ENCODE peak calls at places on chromosomes 2 and 18, in eight cellular contexts. One of them, this sample, is unnamed.

GRCh38 chr2:177869912-177870311 is 202.7 kb downstream of the PDE11A start:
- DNase-seq in sigmoid colon: no peak
- DNase-seq in prostate gland: no peak
- DNase-seq in HCT116: no peak
- DNase-seq in HepG2: no peak
- DNase-seq in HL-60: no peak
- DNase-seq in spleen: no peak
- DNase-seq in stomach: no peak
- DNase-seq in this sample: no peak

GRCh38 chr18:31679806-31680793 is 4.3 kb downstream of the B4GALT6 start:
- DNase-seq in sigmoid colon: no peak
- DNase-seq in prostate gland: no peak
- DNase-seq in HCT116: no peak
- DNase-seq in HepG2: no peak
- DNase-seq in HL-60: no peak
- DNase-seq in spleen: no peak
- DNase-seq in stomach: no peak
- DNase-seq in this sample: no peak

GRCh38 chr2:193776988-193777387 is 1582.3 kb upstream of the TMEFF2 start:
- DNase-seq in sigmoid colon: no peak
- DNase-seq in prostate gland: no peak
- DNase-seq in HCT116: peak
- DNase-seq in HepG2: no peak
- DNase-seq in HL-60: no peak
- DNase-seq in spleen: no peak
- DNase-seq in stomach: no peak
- DNase-seq in this sample: no peak

GRCh38 chr2:208134928-208135586 is 5.4 kb upstream of the CRYGC start:
- DNase-seq in sigmoid colon: no peak
- DNase-seq in prostate gland: no peak
- DNase-seq in HCT116: no peak
- DNase-seq in HepG2: peak
- DNase-seq in HL-60: peak
- DNase-seq in spleen: no peak
- DNase-seq in stomach: no peak
- DNase-seq in this sample: no peak

GRCh38 chr2:159613515-159614336 is 2.6 kb downstream of the BAZ2B start:
- DNase-seq in sigmoid colon: no peak
- DNase-seq in prostate gland: no peak
- DNase-seq in HCT116: no peak
- DNase-seq in HepG2: no peak
- DNase-seq in HL-60: no peak
- DNase-seq in spleen: no peak
- DNase-seq in stomach: no peak
- DNase-seq in this sample: peak

GRCh38 chr18:62788111-62788510 is 72.8 kb downstream of the PHLPP1 start:
- DNase-seq in sigmoid colon: no peak
- DNase-seq in prostate gland: no peak
- DNase-seq in HCT116: no peak
- DNase-seq in HepG2: no peak
- DNase-seq in HL-60: no peak
- DNase-seq in spleen: no peak
- DNase-seq in stomach: no peak
- DNase-seq in this sample: no peak

GRCh38 chr2:28232267-28232666 is 160.4 kb upstream of the FOSL2 start:
- DNase-seq in sigmoid colon: no peak
- DNase-seq in prostate gland: no peak
- DNase-seq in HCT116: no peak
- DNase-seq in HepG2: no peak
- DNase-seq in HL-60: no peak
- DNase-seq in spleen: no peak
- DNase-seq in stomach: no peak
- DNase-seq in this sample: no peak

GRCh38 chr2:100214265-100214961 is 72.0 kb upstream of the AFF3 start:
- DNase-seq in sigmoid colon: peak
- DNase-seq in prostate gland: no peak
- DNase-seq in HCT116: no peak
- DNase-seq in HepG2: peak
- DNase-seq in HL-60: peak
- DNase-seq in spleen: no peak
- DNase-seq in stomach: no peak
- DNase-seq in this sample: no peak

GRCh38 chr2:209236369-209236768 is 187.5 kb upstream of the MAP2 start:
- DNase-seq in sigmoid colon: no peak
- DNase-seq in prostate gland: no peak
- DNase-seq in HCT116: no peak
- DNase-seq in HepG2: no peak
- DNase-seq in HL-60: no peak
- DNase-seq in spleen: no peak
- DNase-seq in stomach: no peak
- DNase-seq in this sample: no peak

GRCh38 chr18:80067321-80067720 is 33.1 kb downstream of the RBFA start:
- DNase-seq in sigmoid colon: no peak
- DNase-seq in prostate gland: no peak
- DNase-seq in HCT116: no peak
- DNase-seq in HepG2: no peak
- DNase-seq in HL-60: no peak
- DNase-seq in spleen: no peak
- DNase-seq in stomach: no peak
- DNase-seq in this sample: no peak

GRCh38 chr2:178761759-178762371 is 45.4 kb downstream of the TTN start:
- DNase-seq in sigmoid colon: no peak
- DNase-seq in prostate gland: no peak
- DNase-seq in HCT116: peak
- DNase-seq in HepG2: peak
- DNase-seq in HL-60: peak
- DNase-seq in spleen: no peak
- DNase-seq in stomach: no peak
- DNase-seq in this sample: peak

GRCh38 chr2:187951470-187952218 is 340.0 kb upstream of the GULP1 start:
- DNase-seq in sigmoid colon: no peak
- DNase-seq in prostate gland: no peak
- DNase-seq in HCT116: no peak
- DNase-seq in HepG2: no peak
- DNase-seq in HL-60: no peak
- DNase-seq in spleen: peak
- DNase-seq in stomach: no peak
- DNase-seq in this sample: no peak

GRCh38 chr2:230007931-230008707 is 60.6 kb downstream of the SLC16A14 start:
- DNase-seq in sigmoid colon: peak
- DNase-seq in prostate gland: peak
- DNase-seq in HCT116: peak
- DNase-seq in HepG2: peak
- DNase-seq in HL-60: peak
- DNase-seq in spleen: peak
- DNase-seq in stomach: peak
- DNase-seq in this sample: peak

GRCh38 chr2:16013571-16013970 is 73.2 kb downstream of the MYCN start:
- DNase-seq in sigmoid colon: no peak
- DNase-seq in prostate gland: no peak
- DNase-seq in HCT116: no peak
- DNase-seq in HepG2: no peak
- DNase-seq in HL-60: no peak
- DNase-seq in spleen: no peak
- DNase-seq in stomach: no peak
- DNase-seq in this sample: no peak

GRCh38 chr2:230751062-230751461 is 38.4 kb downstream of the CAB39 start:
- DNase-seq in sigmoid colon: no peak
- DNase-seq in prostate gland: no peak
- DNase-seq in HCT116: no peak
- DNase-seq in HepG2: no peak
- DNase-seq in HL-60: no peak
- DNase-seq in spleen: no peak
- DNase-seq in stomach: no peak
- DNase-seq in this sample: no peak

GRCh38 chr2:42098571-42099430 is 51.0 kb downstream of the PKDCC start:
- DNase-seq in sigmoid colon: no peak
- DNase-seq in prostate gland: no peak
- DNase-seq in HCT116: no peak
- DNase-seq in HepG2: no peak
- DNase-seq in HL-60: peak
- DNase-seq in spleen: peak
- DNase-seq in stomach: no peak
- DNase-seq in this sample: no peak

GRCh38 chr2:76985387-76986136 is 536.6 kb downstream of the LRRTM4 start:
- DNase-seq in sigmoid colon: no peak
- DNase-seq in prostate gland: no peak
- DNase-seq in HCT116: no peak
- DNase-seq in HepG2: no peak
- DNase-seq in HL-60: no peak
- DNase-seq in spleen: no peak
- DNase-seq in stomach: no peak
- DNase-seq in this sample: no peak

DNA sequence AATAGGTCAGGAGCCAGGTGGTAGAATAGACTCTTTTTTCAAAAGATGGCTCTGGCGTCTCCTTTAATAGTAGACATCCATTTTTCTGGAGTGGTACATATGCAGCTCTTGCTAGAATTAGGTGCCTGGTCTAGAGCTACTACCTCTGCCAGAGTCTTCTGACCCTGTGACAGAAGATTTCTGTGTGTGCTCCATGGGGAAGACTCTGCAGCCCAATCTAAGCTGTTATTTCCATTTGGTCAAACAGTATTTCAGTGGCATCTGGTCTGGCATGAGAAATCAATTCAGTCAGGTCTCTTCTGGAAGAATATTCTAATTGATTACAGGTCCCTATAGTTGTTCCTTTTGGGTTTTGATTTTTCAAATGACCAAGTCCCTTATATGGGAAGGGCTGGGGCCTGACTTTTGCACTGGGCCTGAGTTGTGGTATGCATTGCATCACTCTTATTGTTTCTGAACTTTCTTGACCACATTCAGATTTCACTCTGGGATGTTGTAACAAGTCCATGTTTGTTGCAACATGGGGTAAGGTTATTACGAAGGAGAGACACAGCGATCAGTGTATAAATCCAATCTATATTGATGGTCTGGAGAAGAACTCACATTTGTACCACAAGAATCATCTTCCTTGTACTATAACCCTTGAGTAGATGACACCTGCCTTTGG is 12.1 kb downstream of the MXD1 start:
- DNase-seq in sigmoid colon: no peak
- DNase-seq in prostate gland: no peak
- DNase-seq in HCT116: no peak
- DNase-seq in HepG2: peak
- DNase-seq in HL-60: peak
- DNase-seq in spleen: no peak
- DNase-seq in stomach: no peak
- DNase-seq in this sample: no peak
- H3K4me3 ChIP-seq in sigmoid colon: no peak
- H3K4me3 ChIP-seq in prostate gland: no peak
- H3K4me3 ChIP-seq in HCT116: no peak
- H3K4me3 ChIP-seq in HepG2: no peak
- H3K4me3 ChIP-seq in HL-60: no peak
- H3K4me3 ChIP-seq in spleen: no peak
- H3K4me3 ChIP-seq in stomach: no peak
- H3K4me3 ChIP-seq in this sample: no peak

DNA sequence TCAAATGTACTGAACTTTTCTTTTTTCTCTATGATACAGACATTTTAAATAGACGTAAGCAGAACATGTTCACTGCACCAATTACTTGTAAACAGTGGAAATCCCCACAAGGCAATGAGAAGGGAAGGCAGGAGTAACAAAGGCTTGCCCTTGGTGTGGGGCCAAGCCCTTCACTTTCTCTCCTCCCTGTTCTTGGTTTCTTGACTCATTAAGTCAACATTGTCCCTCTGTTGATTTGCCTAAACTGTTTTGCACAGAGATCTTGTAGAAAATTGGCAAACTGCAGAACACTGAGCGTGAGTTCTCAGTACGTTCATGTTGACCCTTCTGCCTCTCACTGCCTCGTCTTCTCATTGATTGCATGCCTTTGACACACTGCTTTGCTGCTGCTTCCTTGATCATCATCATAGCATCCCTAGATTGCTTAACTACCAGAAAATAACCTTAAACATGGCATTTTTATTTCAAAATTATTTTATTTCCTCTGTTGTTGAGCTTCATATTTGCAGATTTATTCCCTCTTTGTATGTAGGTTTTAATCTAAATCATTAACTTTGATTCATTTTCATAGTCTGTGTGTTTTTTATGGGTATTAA is 257.7 kb downstream of the PTGR3 start:
- DNase-seq in sigmoid colon: no peak
- DNase-seq in prostate gland: peak
- DNase-seq in HCT116: no peak
- DNase-seq in HepG2: peak
- DNase-seq in HL-60: no peak
- DNase-seq in spleen: no peak
- DNase-seq in stomach: peak
- DNase-seq in this sample: no peak
- TF ChIP-seq POLR2AphosphoS5 in sigmoid colon: no peak
- TF ChIP-seq POLR2AphosphoS5 in prostate gland: peak
- TF ChIP-seq POLR2AphosphoS5 in HCT116: no peak
- TF ChIP-seq POLR2AphosphoS5 in HepG2: no peak
- TF ChIP-seq POLR2AphosphoS5 in HL-60: no peak
- TF ChIP-seq POLR2AphosphoS5 in spleen: no peak
- TF ChIP-seq POLR2AphosphoS5 in stomach: peak
- TF ChIP-seq POLR2AphosphoS5 in this sample: no peak

GRCh38 chr2:216134958-216135541 is 25.9 kb downstream of the XRCC5 start:
- DNase-seq in sigmoid colon: no peak
- DNase-seq in prostate gland: no peak
- DNase-seq in HCT116: no peak
- DNase-seq in HepG2: no peak
- DNase-seq in HL-60: no peak
- DNase-seq in spleen: no peak
- DNase-seq in stomach: no peak
- DNase-seq in this sample: no peak
- H3K4me3 ChIP-seq in sigmoid colon: no peak
- H3K4me3 ChIP-seq in prostate gland: no peak
- H3K4me3 ChIP-seq in HCT116: no peak
- H3K4me3 ChIP-seq in HepG2: no peak
- H3K4me3 ChIP-seq in HL-60: no peak
- H3K4me3 ChIP-seq in spleen: no peak
- H3K4me3 ChIP-seq in stomach: no peak
- H3K4me3 ChIP-seq in this sample: no peak

DNA sequence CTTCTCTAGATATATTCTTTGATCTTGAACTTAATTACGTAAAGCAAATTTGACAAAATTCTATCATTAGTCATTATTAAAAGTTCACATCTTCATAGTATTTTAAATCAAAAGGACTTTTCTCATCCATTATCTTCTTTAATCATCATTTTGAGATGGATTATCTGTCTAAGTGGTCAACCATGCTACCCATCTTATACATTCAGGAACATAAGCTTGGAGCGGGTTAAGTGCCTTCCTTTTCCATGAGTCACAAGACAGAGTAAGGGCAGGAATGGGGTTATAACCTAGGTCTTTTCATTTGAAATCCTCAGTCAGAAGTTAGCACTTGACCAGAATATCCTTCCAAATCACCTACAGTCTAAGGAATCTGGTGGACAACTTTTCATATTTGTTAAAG is 297.1 kb downstream of the TCF4 start:
- DNase-seq in sigmoid colon: no peak
- DNase-seq in prostate gland: no peak
- DNase-seq in HCT116: no peak
- DNase-seq in HepG2: no peak
- DNase-seq in HL-60: no peak
- DNase-seq in spleen: no peak
- DNase-seq in stomach: no peak
- DNase-seq in this sample: no peak
- TF ChIP-seq POLR2AphosphoS5 in sigmoid colon: no peak
- TF ChIP-seq POLR2AphosphoS5 in prostate gland: no peak
- TF ChIP-seq POLR2AphosphoS5 in HCT116: no peak
- TF ChIP-seq POLR2AphosphoS5 in HepG2: no peak
- TF ChIP-seq POLR2AphosphoS5 in HL-60: no peak
- TF ChIP-seq POLR2AphosphoS5 in spleen: no peak
- TF ChIP-seq POLR2AphosphoS5 in stomach: no peak
- TF ChIP-seq POLR2AphosphoS5 in this sample: no peak

GRCh38 chr2:54680397-54681032 is 42.9 kb upstream of the EML6 start:
- DNase-seq in sigmoid colon: no peak
- DNase-seq in prostate gland: no peak
- DNase-seq in HCT116: no peak
- DNase-seq in HepG2: no peak
- DNase-seq in HL-60: no peak
- DNase-seq in spleen: no peak
- DNase-seq in stomach: no peak
- DNase-seq in this sample: no peak
- H3K4me3 ChIP-seq in sigmoid colon: no peak
- H3K4me3 ChIP-seq in prostate gland: no peak
- H3K4me3 ChIP-seq in HCT116: no peak
- H3K4me3 ChIP-seq in HepG2: no peak
- H3K4me3 ChIP-seq in HL-60: no peak
- H3K4me3 ChIP-seq in spleen: no peak
- H3K4me3 ChIP-seq in stomach: no peak
- H3K4me3 ChIP-seq in this sample: no peak

This sample was measured in SK-N-MC.